ENCODE peak calls at places on chromosomes 7 and 10, in five cellular contexts. I is adrenal gland, N is RWPE1, P is aorta, H is dorsolateral prefrontal cortex. R is an unnamed sample.

GRCh38 chr7:116249969-116250553 is 39.7 kb downstream of the TES start:
- DNase-seq in I (no peak), N (peak; percentile 23), P (no peak), H (no peak), R (no peak)

GRCh38 chr10:87675396-87676376 is 16.0 kb downstream of the PAPSS2 start:
- DNase-seq in I (no peak), N (peak; percentile 41), P (no peak), H (no peak), R (no peak)

GRCh38 chr7:26305048-26305868 is 13.6 kb downstream of the SNX10 start:
- DNase-seq in I (peak; percentile 72), N (no peak), P (no peak), H (no peak), R (no peak)

GRCh38 chr10:73646598-73647041 is 5.3 kb upstream of the MYOZ1 start:
- DNase-seq in I (no peak), N (no peak), P (no peak), H (no peak), R (no peak)

GRCh38 chr10:32618482-32618881 is 172.5 kb downstream of the CCDC7 start:
- DNase-seq in I (no peak), N (no peak), P (no peak), H (no peak), R (no peak)

GRCh38 chr7:93374345-93374940 is 142.3 kb downstream of the VPS50 start:
- DNase-seq in I (no peak), N (peak; percentile 30), P (no peak), H (no peak), R (no peak)

GRCh38 chr10:70742537-70743429 is 42.4 kb downstream of the TBATA start:
- DNase-seq in I (no peak), N (no peak), P (peak; percentile 76), H (peak; percentile 21), R (no peak)

GRCh38 chr7:35817181-35817580 is 16.3 kb downstream of the SEPTIN7 start:
- DNase-seq in I (no peak), N (no peak), P (no peak), H (no peak), R (no peak)

GRCh38 chr7:119482209-119482608 is 790.8 kb upstream of the KCND2 start:
- DNase-seq in I (no peak), N (peak; percentile 1), P (no peak), H (no peak), R (no peak)

GRCh38 chr10:59363446-59363958 is 1.2 kb upstream of the FAM13C start:
- DNase-seq in I (no peak), N (no peak), P (no peak), H (no peak), R (no peak)

GRCh38 chr7:21934824-21935223 is 10.9 kb downstream of the CDCA7L start:
- DNase-seq in I (no peak), N (no peak), P (no peak), H (no peak), R (no peak)

GRCh38 chr10:51397695-51398094 is 301.7 kb downstream of the CSTF2T start:
- DNase-seq in I (peak; percentile 82), N (peak; percentile 67), P (peak; percentile 80), H (no peak), R (no peak)

GRCh38 chr10:78588194-78588811 is 480.5 kb upstream of the ZMIZ1 start:
- DNase-seq in I (no peak), N (no peak), P (no peak), H (no peak), R (no peak)

GRCh38 chr7:44486693-44487092 is 3.8 kb downstream of the NUDCD3 start:
- DNase-seq in I (peak; percentile 52), N (no peak), P (no peak), H (no peak), R (no peak)

GRCh38 chr7:102030696-102031095 is 213.3 kb downstream of the CUX1 start:
- DNase-seq in I (no peak), N (no peak), P (no peak), H (no peak), R (no peak)

GRCh38 chr7:117322741-117323584 is at the start of gene WNT2:
- DNase-seq in I (no peak), N (no peak), P (no peak), H (no peak), R (no peak)

GRCh38 chr7:100582650-100583049 is 3.3 kb downstream of the LRCH4 start:
- DNase-seq in I (no peak), N (no peak), P (no peak), H (no peak), R (no peak)
- H3K27ac ChIP-seq in I (peak overlapping the region; percentile 94), N (peak overlapping the region; percentile 92), P (no peak overlapping the region), H (peak overlapping the region; percentile 97), R (peak overlapping the region; percentile 89)

GRCh38 chr7:150727381-150727780 is 9.8 kb upstream of the GIMAP5 start:
- DNase-seq in I (no peak), N (no peak), P (no peak), H (no peak), R (no peak)
- H3K27ac ChIP-seq in I (no peak overlapping the region), N (no peak overlapping the region), P (no peak overlapping the region), H (no peak overlapping the region), R (no peak overlapping the region)

GRCh38 chr10:122458693-122459092 is 2.7 kb upstream of the HTRA1 start:
- DNase-seq in I (no peak), N (no peak), P (no peak), H (no peak), R (peak; percentile 60)
- H3K27ac ChIP-seq in I (no peak overlapping the region), N (peak overlapping the region; percentile 98), P (no peak overlapping the region), H (peak overlapping the region; percentile 72), R (peak overlapping the region; percentile 83)

GRCh38 chr10:3683560-3683959 is 101.4 kb downstream of the KLF6 start:
- DNase-seq in I (no peak), N (no peak), P (no peak), H (no peak), R (no peak)
- H3K27ac ChIP-seq in I (no peak overlapping the region), N (no peak overlapping the region), P (no peak overlapping the region), H (no peak overlapping the region), R (no peak overlapping the region)

DNA sequence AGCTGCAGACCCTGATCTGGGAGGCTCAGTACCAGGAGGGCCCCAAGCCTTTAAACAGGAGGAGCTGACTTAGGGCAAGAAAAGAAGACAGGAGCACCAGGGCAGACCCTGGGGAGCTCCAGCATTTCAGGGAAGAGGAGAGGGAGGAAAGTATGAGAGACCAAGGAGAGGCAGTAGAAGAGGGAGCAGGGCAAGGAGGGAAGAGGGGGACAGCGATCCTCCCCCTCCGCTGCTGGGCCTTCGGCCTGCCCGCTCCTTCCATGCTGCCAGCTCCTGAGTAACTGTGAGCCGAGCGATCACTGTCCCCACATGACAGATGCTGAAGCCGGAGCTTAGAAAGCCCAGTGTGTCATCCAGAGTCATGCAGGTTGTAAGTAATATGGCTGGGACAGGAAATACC is 65.9 kb downstream of the ALOX5 start:
- DNase-seq in I (no peak), N (no peak), P (no peak), H (no peak), R (no peak)
- H3K27ac ChIP-seq in I (no peak overlapping the region), N (no peak overlapping the region), P (no peak overlapping the region), H (no peak overlapping the region), R (no peak overlapping the region)

GRCh38 chr7:47952224-47952623 is 4.0 kb upstream of the PKD1L1 start:
- DNase-seq in I (no peak), N (no peak), P (no peak), H (no peak), R (no peak)
- H3K27ac ChIP-seq in I (no peak overlapping the region), N (no peak overlapping the region), P (no peak overlapping the region), H (no peak overlapping the region), R (no peak overlapping the region)

DNA sequence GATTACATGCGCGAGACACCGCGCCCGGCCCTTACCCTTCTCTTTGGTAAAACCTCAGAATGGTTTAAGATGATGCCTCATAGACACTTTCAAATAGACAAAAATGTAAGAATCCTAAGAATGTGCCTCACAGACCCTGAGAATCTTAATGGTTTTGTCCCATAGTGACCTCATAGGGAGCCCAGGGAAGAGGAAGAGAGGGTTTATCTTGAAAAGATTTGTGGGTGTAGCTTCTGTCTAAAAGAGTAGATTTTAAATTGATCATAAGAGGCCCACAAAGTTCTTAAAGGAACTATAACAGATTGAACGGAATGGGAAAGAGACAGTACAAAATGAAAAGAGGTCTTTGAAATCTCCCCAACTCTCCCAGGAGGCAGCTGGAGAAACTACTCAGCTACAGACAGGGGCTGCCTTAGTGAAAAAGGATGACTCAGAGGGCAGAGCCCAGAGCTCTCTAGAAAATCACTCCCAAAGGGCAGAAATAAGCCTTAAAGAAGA is 220.6 kb downstream of the ADRA2A start:
- DNase-seq in I (no peak), N (no peak), P (no peak), H (no peak), R (no peak)
- H3K27ac ChIP-seq in I (no peak overlapping the region), N (no peak overlapping the region), P (no peak overlapping the region), H (no peak overlapping the region), R (no peak overlapping the region)

GRCh38 chr10:69460576-69461242 is 9.4 kb downstream of the TSPAN15 start:
- DNase-seq in I (no peak), N (no peak), P (peak; percentile 62), H (no peak), R (no peak)
- H3K27ac ChIP-seq in I (peak overlapping the region; percentile 26), N (no peak overlapping the region), P (no peak overlapping the region), H (peak overlapping the region; percentile 67), R (peak overlapping the region; percentile 56)

GRCh38 chr10:44293842-44294241 is 91.1 kb downstream of the CXCL12 start:
- DNase-seq in I (no peak), N (no peak), P (no peak), H (no peak), R (no peak)

GRCh38 chr10:44292390-44293002 is 92.4 kb downstream of the CXCL12 start:
- DNase-seq in I (no peak), N (no peak), P (no peak), H (no peak), R (no peak)

GRCh38 chr10:44295619-44296222 is 89.2 kb downstream of the CXCL12 start:
- DNase-seq in I (no peak), N (no peak), P (no peak), H (no peak), R (no peak)

GRCh38 chr10:44293306-44293778 is 91.6 kb downstream of the CXCL12 start:
- DNase-seq in I (no peak), N (no peak), P (no peak), H (no peak), R (no peak)

GRCh38 chr10:44294726-44295412 is 90.0 kb downstream of the CXCL12 start:
- DNase-seq in I (no peak), N (no peak), P (no peak), H (no peak), R (no peak)
- H3K27ac ChIP-seq in I (no peak overlapping the region), N (no peak overlapping the region), P (no peak overlapping the region), H (peak overlapping the region; percentile 40), R (peak overlapping the region; percentile 67)